ENCODE peak calls at places on chromosomes 3 and 15, in five cellular contexts. W, N, L, P and H are unnamed samples.

GRCh38 chr3:133674290-133674912 is 12.7 kb upstream of the TOPBP1 start:
- DNase-seq in N (no peak), L (no peak), P (peak; percentile 51), W (no peak), H (no peak)

GRCh38 chr3:113912551-113913246 is 35.1 kb upstream of the ZDHHC23 start:
- DNase-seq in P (peak; percentile 69), N (peak; percentile 80), W (no peak), L (no peak), H (peak; percentile 43)

GRCh38 chr3:34882764-34883163 is 756.6 kb upstream of the ARPP21 start:
- DNase-seq in W (no peak), L (no peak), N (no peak), P (no peak), H (no peak)

GRCh38 chr3:79161941-79162340 is 605.9 kb downstream of the ROBO1 start:
- DNase-seq in N (peak; percentile 49), L (no peak), P (no peak), W (no peak), H (no peak)

GRCh38 chr3:36893137-36893557 is 51.7 kb downstream of the TRANK1 start:
- DNase-seq in P (no peak), L (no peak), W (no peak), N (peak; percentile 16), H (peak; percentile 47)

GRCh38 chr15:29668120-29668602 is 154.1 kb downstream of the TJP1 start:
- DNase-seq in N (peak; percentile 88), L (peak; percentile 76), W (peak; percentile 72), P (peak; percentile 91), H (peak; percentile 10)

GRCh38 chr15:39565851-39566250 is 15.0 kb upstream of the THBS1 start:
- DNase-seq in N (no peak), P (no peak), W (no peak), L (no peak), H (no peak)

GRCh38 chr15:34109775-34110663 is 8.1 kb downstream of the PGBD4 start:
- DNase-seq in N (peak; percentile 67), P (no peak), W (no peak), L (no peak), H (no peak)

GRCh38 chr15:55033574-55033973 is 163.2 kb downstream of the RSL24D1 start:
- DNase-seq in L (no peak), N (no peak), W (no peak), P (no peak), H (no peak)

GRCh38 chr15:53536479-53537120 is 222.9 kb downstream of the WDR72 start:
- DNase-seq in N (no peak), P (no peak), W (no peak), L (no peak), H (no peak)

GRCh38 chr3:66473637-66474036 is 27.2 kb downstream of the LRIG1 start:
- DNase-seq in N (peak; percentile 53), P (no peak), L (no peak), W (no peak), H (no peak)

GRCh38 chr3:128495435-128495970 is 2.5 kb upstream of the GATA2 start:
- DNase-seq in P (peak; percentile 14), L (peak; percentile 42), N (no peak), W (no peak), H (no peak)

GRCh38 chr3:88785841-88786240 is 321.6 kb upstream of the EPHA3 start:
- DNase-seq in N (no peak), W (no peak), P (no peak), L (no peak), H (no peak)

GRCh38 chr3:35335703-35336102 is 303.6 kb upstream of the ARPP21 start:
- DNase-seq in W (no peak), P (no peak), L (no peak), N (no peak), H (no peak)

GRCh38 chr15:89198934-89199333 is 22.4 kb downstream of the RLBP1 start:
- DNase-seq in L (no peak), W (peak; percentile 20), N (no peak), P (no peak), H (no peak)

GRCh38 chr3:119769394-119770149 is 12.3 kb upstream of the NR1I2 start:
- DNase-seq in N (peak; percentile 15), W (no peak), L (no peak), P (no peak), H (no peak)

GRCh38 chr3:113838631-113839209 is at the start of gene GRAMD1C:
- DNase-seq in L (peak; percentile 91), P (peak; percentile 94), W (peak; percentile 72), N (peak; percentile 92), H (peak; percentile 84)

GRCh38 chr3:126751611-126752302 is 47.7 kb downstream of the CHCHD6 start:
- DNase-seq in L (no peak), N (no peak), P (peak; percentile 50), W (no peak), H (no peak)